ENCODE peak calls at places on chromosomes 13 and 19, in five cellular contexts. Y is prostate gland, H is tibial artery, Q is heart right ventricle, S is neuronal stem cell. M is an unnamed sample. For H3K9me3, H3K4me1 and H3K36me3, the result is how much of the 10 kb centered on the place peaks cover.

GRCh38 chr19:34096020-34096915 is 76.0 kb upstream of the LSM14A start:
- DNase-seq in H (no peak), Q (peak), Y (peak), S (peak), M (no peak)

GRCh38 chr13:111939285-111940278 is 127.4 kb upstream of the SOX1 start:
- DNase-seq in Y (no peak), S (no peak), H (no peak), Q (no peak), M (no peak)

GRCh38 chr13:108911807-108912206 is 282.4 kb downstream of the MYO16 start:
- DNase-seq in Y (no peak), H (no peak), S (no peak), Q (no peak), M (no peak)

GRCh38 chr19:29672933-29673336 is 7.7 kb downstream of the PLEKHF1 start:
- DNase-seq in S (no peak), H (peak), Q (no peak), Y (no peak), M (no peak)

GRCh38 chr13:22278336-22278929 is 607.6 kb downstream of the FGF9 start:
- DNase-seq in H (no peak), Q (peak), S (peak), Y (peak), M (peak)

GRCh38 chr19:49425922-49426592 is 869 bp downstream of the GFY start:
- DNase-seq in Q (no peak), Y (no peak), S (no peak), H (no peak), M (peak)

GRCh38 chr19:53908933-53909415 is at the start of gene CACNG7:
- DNase-seq in H (no peak), Y (no peak), Q (no peak), S (peak), M (no peak)

GRCh38 chr19:3538965-3539742 is at the start of gene TEKTIP1:
- DNase-seq in S (no peak), Q (no peak), Y (no peak), H (no peak), M (no peak)

GRCh38 chr19:39645800-39646411 is 9.8 kb upstream of the LGALS16 start:
- DNase-seq in Q (no peak), S (peak), H (no peak), Y (no peak), M (no peak)

GRCh38 chr13:75088915-75089314 is 393.1 kb downstream of the TBC1D4 start:
- DNase-seq in Q (no peak), Y (no peak), H (no peak), S (no peak), M (no peak)

GRCh38 chr19:54096642-54097106 is 3.9 kb downstream of the OSCAR start:
- DNase-seq in S (no peak), H (no peak), Y (no peak), Q (no peak), M (no peak)

GRCh38 chr19:16202320-16203255 is 4.9 kb downstream of the AP1M1 start:
- DNase-seq in Y (no peak), S (no peak), Q (no peak), H (peak), M (no peak)

GRCh38 chr13:98216135-98216565 is 39.1 kb upstream of the RNF113B start:
- DNase-seq in S (no peak), Q (peak), H (peak), Y (no peak), M (no peak)

GRCh38 chr19:16608290-16608704 is 19.7 kb downstream of the MED26 start:
- DNase-seq in Y (peak), S (no peak), H (no peak), Q (no peak), M (no peak)

GRCh38 chr13:43835701-43836100 is 43.8 kb downstream of the CCDC122 start:
- DNase-seq in H (no peak), Q (no peak), Y (no peak), S (no peak), M (no peak)

GRCh38 chr13:29934531-29935308 is 84.3 kb upstream of the UBL3 start:
- DNase-seq in H (no peak), Q (no peak), S (no peak), Y (no peak), M (no peak)

GRCh38 chr13:26697069-26697955 is 63.3 kb downstream of the GPR12 start:
- DNase-seq in H (no peak), Q (no peak), S (no peak), Y (no peak), M (no peak)

GRCh38 chr13:52161193-52161646 is 1.8 kb upstream of the NEK3 start:
- DNase-seq in Q (no peak), Y (no peak), H (no peak), S (no peak), M (no peak)

GRCh38 chr19:16559896-16560295 is 12.3 kb downstream of the SLC35E1 start:
- DNase-seq in Y (no peak), Q (no peak), H (no peak), S (no peak), M (no peak)

DNA sequence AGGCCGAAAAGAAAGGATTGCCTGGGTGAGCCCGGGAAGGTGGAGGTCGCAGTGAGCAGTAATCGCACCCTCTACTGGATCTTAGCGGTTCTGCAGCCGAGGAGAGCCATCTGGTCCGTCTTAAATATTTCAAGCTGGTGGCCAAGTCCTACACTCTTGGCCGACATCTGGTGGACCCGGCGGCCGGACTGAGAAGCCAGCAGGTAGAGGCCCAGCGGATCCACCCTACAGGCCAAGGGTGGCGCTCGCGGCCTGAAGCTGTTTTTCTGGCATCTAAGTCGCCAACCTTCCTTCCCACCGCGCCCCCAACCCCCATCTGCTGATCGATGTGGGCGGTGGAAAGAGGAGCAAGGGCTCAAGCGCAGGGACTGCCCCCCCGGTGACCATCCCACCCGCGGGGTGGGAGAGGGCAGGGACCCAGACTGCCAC is 46.5 kb upstream of the ZNF730 start:
- DNase-seq in H (no peak), Q (peak), S (no peak), Y (no peak), M (peak)
- H3K9me3 ChIP-seq in H (under half), Q (under half), S (under half), Y (under half), M (under half)

DNA sequence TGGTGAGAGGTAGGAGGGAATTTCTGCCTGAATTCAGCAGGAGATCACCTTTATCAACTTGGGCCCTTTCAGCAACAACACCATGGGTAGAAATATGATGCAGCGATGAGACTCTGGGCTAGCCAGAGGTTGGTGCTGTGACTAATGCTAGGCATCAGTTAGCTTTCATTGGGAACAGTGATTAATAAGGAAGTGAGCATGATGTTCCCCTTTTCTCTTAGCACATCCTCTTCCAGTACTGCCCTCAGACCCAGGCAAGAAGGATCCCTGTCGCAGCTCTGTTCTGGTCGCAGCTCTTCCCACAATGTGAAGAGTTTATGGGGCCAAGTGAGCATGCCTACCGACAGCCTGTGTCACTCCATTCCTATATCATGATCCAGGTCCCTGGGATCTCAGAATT is 100.5 kb downstream of the FLT1 start:
- DNase-seq in H (no peak), Q (no peak), S (no peak), Y (no peak), M (no peak)
- H3K4me1 ChIP-seq in H (under half), Q (under half), S (under half), Y (under half), M (under half)

GRCh38 chr13:72763411-72763810 is 18.3 kb downstream of the DIS3 start:
- DNase-seq in Y (no peak), H (no peak), Q (no peak), S (no peak), M (no peak)

GRCh38 chr13:72754111-72754510 is 26.4 kb downstream of the BORA start:
- DNase-seq in Q (no peak), S (no peak), Y (no peak), H (no peak), M (no peak)

GRCh38 chr13:72760189-72760588 is 21.5 kb downstream of the DIS3 start:
- DNase-seq in S (no peak), Q (no peak), Y (no peak), H (no peak), M (no peak)

DNA sequence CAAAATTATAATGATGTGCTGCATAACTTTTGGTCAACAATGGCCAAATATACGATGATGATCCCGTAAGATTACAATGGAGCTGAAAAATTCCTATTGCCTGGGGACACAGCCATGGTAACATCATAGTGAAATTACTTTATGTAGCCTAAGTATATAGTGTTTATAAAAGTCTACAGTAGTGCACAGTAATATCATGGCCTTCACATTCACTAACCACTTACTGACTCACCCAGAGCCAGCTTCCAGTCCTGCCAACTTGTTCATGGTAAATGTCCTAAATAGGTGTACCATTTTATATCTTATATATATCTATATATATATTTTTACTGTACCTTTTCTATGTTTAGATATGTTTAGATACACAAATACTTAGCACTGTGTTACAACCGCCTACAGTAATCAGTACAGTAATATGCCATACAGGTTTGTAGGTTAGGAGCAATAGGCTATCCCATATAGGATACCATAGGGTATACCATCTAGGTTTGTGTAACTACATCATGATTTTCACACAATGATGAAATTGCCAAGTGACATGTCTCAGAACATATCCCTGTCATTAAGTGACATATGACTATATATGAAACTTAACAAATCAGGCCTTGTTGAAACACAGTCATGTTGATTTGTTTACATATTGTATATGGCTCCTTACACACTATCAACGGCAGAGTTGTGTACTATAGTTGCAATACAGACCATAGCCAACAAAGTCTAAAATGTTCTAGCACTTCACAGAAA is 23.7 kb downstream of the DIS3 start:
- DNase-seq in S (no peak), H (no peak), Y (no peak), Q (no peak), M (no peak)
- H3K36me3 ChIP-seq in S (under half), H (half or more), Y (under half), Q (half or more), M (under half)

DNA sequence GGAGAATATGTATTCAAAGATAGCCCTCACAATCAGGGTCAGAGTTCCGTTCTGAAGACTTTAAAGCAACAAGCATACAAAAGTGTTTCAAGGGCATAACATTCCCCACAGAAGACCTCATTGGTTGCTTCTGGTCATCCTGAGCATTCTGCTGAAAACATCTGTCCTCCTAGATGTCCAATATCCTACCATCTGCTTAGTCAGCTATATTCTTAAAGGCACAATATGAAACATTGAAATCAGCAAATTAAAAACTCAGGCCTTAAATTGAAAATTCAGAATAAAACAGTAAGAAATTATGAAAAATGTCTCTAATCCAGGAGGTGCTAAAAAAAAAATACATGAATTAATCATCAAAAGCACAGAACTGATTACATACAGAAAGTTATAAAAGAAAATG is 1491.2 kb upstream of the PRR20A start:
- DNase-seq in S (no peak), Y (no peak), H (no peak), Q (no peak), M (no peak)
- H3K9me3 ChIP-seq in S (under half), Y (under half), H (under half), Q (under half), M (under half)

GRCh38 chr13:78398743-78399410 is 204.5 kb downstream of the POU4F1 start:
- DNase-seq in Y (no peak), H (no peak), Q (no peak), S (no peak), M (no peak)

GRCh38 chr13:78393286-78393685 is 210.1 kb downstream of the POU4F1 start:
- DNase-seq in Y (no peak), H (no peak), S (no peak), Q (no peak), M (no peak)
- H3K4me1 ChIP-seq in Y (under half), H (under half), S (under half), Q (under half), M (under half)

GRCh38 chr19:58544591-58545285 is 874 bp downstream of the TRIM28 start:
- DNase-seq in H (no peak), Q (no peak), S (peak), Y (no peak), M (no peak)

GRCh38 chr19:58547323-58548312 is 3.8 kb downstream of the TRIM28 start:
- DNase-seq in H (no peak), Q (no peak), S (no peak), Y (no peak), M (no peak)

GRCh38 chr19:58545286-58546068 is 1.6 kb downstream of the TRIM28 start:
- DNase-seq in H (no peak), Y (no peak), S (no peak), Q (no peak), M (no peak)

GRCh38 chr19:58543826-58544590 is at the start of gene TRIM28:
- DNase-seq in Q (peak), Y (peak), H (peak), S (peak), M (peak)

DNA sequence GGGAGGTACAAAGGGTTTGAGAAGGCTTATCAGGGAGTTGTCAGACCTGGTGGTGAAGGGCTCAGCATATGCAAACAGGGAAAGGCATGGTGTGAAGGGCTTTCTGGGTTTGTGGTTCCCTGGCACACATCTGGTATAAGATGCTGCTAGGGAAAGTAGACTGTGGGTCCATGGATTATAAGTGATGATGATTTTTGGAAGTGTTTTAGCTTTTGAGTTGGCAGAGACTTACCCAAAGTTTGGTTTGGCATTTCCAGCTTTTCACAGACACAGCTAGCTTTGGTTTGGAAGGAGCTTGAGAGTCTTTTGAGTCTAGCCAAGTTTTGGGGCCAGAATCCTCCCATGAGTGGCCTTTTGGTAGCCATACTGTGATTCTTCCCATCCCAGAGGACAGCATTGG is 2.3 kb downstream of the TRIM28 start:
- DNase-seq in Q (no peak), Y (no peak), S (no peak), H (no peak), M (no peak)
- H3K36me3 ChIP-seq in Q (half or more), Y (under half), S (half or more), H (under half), M (under half)

DNA sequence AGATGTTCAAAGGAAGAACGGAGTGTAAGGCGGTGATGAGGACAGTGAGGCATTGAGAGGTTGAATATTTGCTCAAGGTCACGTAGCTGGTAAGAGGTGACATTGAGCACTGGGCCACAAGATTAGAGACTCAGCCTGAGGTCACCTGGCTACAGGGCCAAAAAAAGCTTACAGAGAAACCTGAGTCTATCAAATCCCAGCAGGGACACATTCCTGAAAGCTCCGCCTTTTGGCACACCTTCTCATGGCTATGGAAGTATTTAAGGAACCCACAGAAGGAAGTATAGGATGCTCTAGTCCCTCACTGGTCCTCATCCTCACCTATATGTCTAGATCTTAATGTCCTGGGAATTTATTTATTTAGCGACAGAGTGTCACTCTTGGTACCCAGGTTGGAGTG is 17.4 kb downstream of the ZNF586 start:
- DNase-seq in Q (no peak), H (no peak), Y (no peak), S (no peak), M (no peak)
- H3K9me3 ChIP-seq in Q (half or more), H (half or more), Y (under half), S (under half), M (under half)

M was measured in iPS DF 6.9.